ENCODE peak calls at places on chromosomes 2 and 18, in six cellular contexts. A is EH; E is neural crest cell; N is NCI-H1105 treated with DMSO at 0.1 percent for 48 hours; W is stimulated activated CD4-positive, alpha-beta T cell treated with anti-CD3 and anti-CD28 coated beads, Interleukin-2, amount 100 ng/mL, for 4 hours; V is caudate nucleus. Y is an unnamed sample.
A peak's percentile ranks its signal among the peaks of the same experiment; 100 is the strongest.

GRCh38 chr18:41703744-41704530 is 251.1 kb upstream of the PIK3C3 start:
- DNase-seq in E (no peak), W (no peak), A (no peak), N (no peak), V (no peak), Y (no peak)

GRCh38 chr2:29423267-29423666 is 308.1 kb downstream of the CLIP4 start:
- DNase-seq in N (no peak), A (no peak), W (no peak), V (no peak), E (no peak), Y (no peak)

GRCh38 chr2:98948956-98949739 is 13.1 kb upstream of the CRACDL start:
- DNase-seq in E (no peak), N (peak; percentile 69), W (no peak), V (no peak), A (no peak), Y (no peak)

GRCh38 chr2:169050476-169051240 is 18.7 kb upstream of the DHRS9 start:
- DNase-seq in E (no peak), A (no peak), W (no peak), N (no peak), V (no peak), Y (no peak)

GRCh38 chr2:224413381-224413780 is 11.5 kb upstream of the FAM124B start:
- DNase-seq in N (no peak), W (no peak), E (no peak), V (no peak), A (no peak), Y (no peak)

GRCh38 chr18:47847635-47848034 is 82.8 kb downstream of the SMAD2 start:
- DNase-seq in A (no peak), V (no peak), W (no peak), E (no peak), N (no peak), Y (no peak)

GRCh38 chr2:71303849-71304248 is 27.7 kb upstream of the ZNF638 start:
- DNase-seq in W (no peak), N (no peak), V (no peak), A (no peak), E (no peak), Y (no peak)

GRCh38 chr18:75276813-75277628 is 66.4 kb downstream of the TSHZ1 start:
- DNase-seq in E (no peak), V (no peak), N (no peak), W (no peak), A (peak; percentile 86), Y (no peak)

Y was measured in NCI-H2081.